ENCODE peak calls at places on chromosomes 4 and X, in seven cellular contexts. X is Panc1; W is transverse colon; H is heart right ventricle; A is tibial nerve; G is CD8-positive, alpha-beta T cell; T is spleen. M is an unnamed sample. For H3K36me3, the result is how much of the 10 kb centered on the place peaks cover.

GRCh38 chr4:21476753-21477152 is 471.8 kb downstream of the KCNIP4 start:
- DNase-seq in G (no peak), H (no peak), T (no peak), X (no peak), A (no peak), W (no peak), M (no peak)

GRCh38 chrX:39857780-39858179 is 240.0 kb downstream of the BCOR start:
- DNase-seq in A (no peak), G (no peak), X (no peak), H (no peak), W (no peak), T (no peak), M (no peak)

GRCh38 chr4:163331629-163332360 is 601 bp downstream of the NPY1R start:
- DNase-seq in A (no peak), G (no peak), X (no peak), W (peak), H (peak), T (peak), M (no peak)

GRCh38 chrX:133297284-133297683 is 79.1 kb upstream of the TFDP3 start:
- DNase-seq in X (no peak), A (no peak), G (no peak), W (no peak), T (no peak), H (no peak), M (peak)

GRCh38 chr4:7554885-7555284 is 120.2 kb upstream of the PSAPL1 start:
- DNase-seq in A (no peak), H (no peak), X (no peak), G (no peak), W (no peak), T (no peak), M (no peak)

GRCh38 chrX:72477787-72478186 is 94.9 kb downstream of the HDAC8 start:
- DNase-seq in X (no peak), G (no peak), W (no peak), T (no peak), H (no peak), A (no peak), M (no peak)

GRCh38 chrX:17922303-17922702 is 61.2 kb upstream of the RAI2 start:
- DNase-seq in G (no peak), H (no peak), X (no peak), T (no peak), A (no peak), W (peak), M (no peak)

GRCh38 chrX:34343001-34343400 is 210.9 kb upstream of the FAM47A start:
- DNase-seq in W (no peak), G (no peak), A (no peak), H (peak), X (no peak), T (no peak), M (no peak)

GRCh38 chrX:105495376-105495775 is 274.9 kb upstream of the TEX13A start:
- DNase-seq in A (no peak), X (no peak), H (no peak), G (no peak), T (no peak), W (no peak), M (no peak)

GRCh38 chr4:39231660-39232059 is 49.3 kb downstream of the WDR19 start:
- DNase-seq in A (no peak), G (no peak), X (no peak), T (no peak), H (no peak), W (no peak), M (no peak)

GRCh38 chrX:81874807-81875206 is 672.9 kb downstream of the SH3BGRL start:
- DNase-seq in A (no peak), G (no peak), T (no peak), X (no peak), H (no peak), W (no peak), M (no peak)

GRCh38 chr4:86506591-86506990 is 87.5 kb upstream of the PTPN13 start:
- DNase-seq in A (no peak), H (no peak), X (no peak), W (no peak), T (no peak), G (no peak), M (no peak)

GRCh38 chr4:81602853-81603252 is 131.1 kb upstream of the RASGEF1B start:
- DNase-seq in A (no peak), T (no peak), G (no peak), W (no peak), X (no peak), H (no peak), M (no peak)

GRCh38 chr4:81599646-81600231 is 128.0 kb upstream of the RASGEF1B start:
- DNase-seq in T (no peak), X (no peak), A (no peak), G (no peak), W (no peak), H (no peak), M (no peak)

GRCh38 chr4:81600511-81601269 is 129.0 kb upstream of the RASGEF1B start:
- DNase-seq in T (no peak), W (peak), A (no peak), H (peak), G (no peak), X (no peak), M (no peak)

GRCh38 chr4:81604683-81605082 is 133.0 kb upstream of the RASGEF1B start:
- DNase-seq in T (no peak), W (no peak), A (no peak), X (no peak), G (no peak), H (no peak), M (no peak)

GRCh38 chr4:81601270-81601694 is 129.6 kb upstream of the RASGEF1B start:
- DNase-seq in H (no peak), A (no peak), W (no peak), G (no peak), X (no peak), T (no peak), M (no peak)
- H3K4me3 ChIP-seq in H (no peak), A (no peak), W (no peak), G (no peak), X (no peak), T (no peak), M (no peak)

DNA sequence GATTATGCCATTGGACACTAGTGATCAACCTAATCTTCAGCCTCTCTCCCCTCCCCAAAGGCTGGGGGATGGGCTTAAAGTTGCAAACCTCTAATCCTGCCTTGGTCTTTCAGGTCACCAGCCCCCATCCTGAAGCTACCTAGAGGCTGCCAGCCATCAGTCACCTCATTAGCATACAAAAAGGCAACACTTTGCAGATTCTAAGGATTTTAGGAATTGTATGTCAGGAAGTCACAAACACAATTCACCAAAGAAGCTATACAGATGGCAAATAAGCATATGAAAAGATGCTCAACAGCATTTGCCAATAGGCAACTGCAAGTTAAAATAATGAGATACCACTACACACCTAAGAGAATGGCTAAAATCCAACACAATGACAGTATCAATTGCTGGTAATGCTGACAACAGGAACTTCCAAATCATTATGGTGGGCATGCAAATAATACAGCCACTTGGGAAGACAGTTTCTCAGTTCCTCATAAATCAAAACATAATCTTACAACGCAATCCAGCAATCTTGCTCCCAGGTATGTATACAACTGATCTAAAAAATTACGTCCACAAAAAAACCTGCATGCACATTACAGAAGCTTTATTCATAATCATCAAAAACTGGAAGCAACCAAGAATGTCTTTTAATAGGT is 9.0 kb upstream of the PIM2 start:
- DNase-seq in X (no peak), T (no peak), H (no peak), W (no peak), A (no peak), G (no peak), M (no peak)
- H3K36me3 ChIP-seq in X (under half), T (under half), H (half or more), W (under half), A (under half), G (under half), M (under half)

DNA sequence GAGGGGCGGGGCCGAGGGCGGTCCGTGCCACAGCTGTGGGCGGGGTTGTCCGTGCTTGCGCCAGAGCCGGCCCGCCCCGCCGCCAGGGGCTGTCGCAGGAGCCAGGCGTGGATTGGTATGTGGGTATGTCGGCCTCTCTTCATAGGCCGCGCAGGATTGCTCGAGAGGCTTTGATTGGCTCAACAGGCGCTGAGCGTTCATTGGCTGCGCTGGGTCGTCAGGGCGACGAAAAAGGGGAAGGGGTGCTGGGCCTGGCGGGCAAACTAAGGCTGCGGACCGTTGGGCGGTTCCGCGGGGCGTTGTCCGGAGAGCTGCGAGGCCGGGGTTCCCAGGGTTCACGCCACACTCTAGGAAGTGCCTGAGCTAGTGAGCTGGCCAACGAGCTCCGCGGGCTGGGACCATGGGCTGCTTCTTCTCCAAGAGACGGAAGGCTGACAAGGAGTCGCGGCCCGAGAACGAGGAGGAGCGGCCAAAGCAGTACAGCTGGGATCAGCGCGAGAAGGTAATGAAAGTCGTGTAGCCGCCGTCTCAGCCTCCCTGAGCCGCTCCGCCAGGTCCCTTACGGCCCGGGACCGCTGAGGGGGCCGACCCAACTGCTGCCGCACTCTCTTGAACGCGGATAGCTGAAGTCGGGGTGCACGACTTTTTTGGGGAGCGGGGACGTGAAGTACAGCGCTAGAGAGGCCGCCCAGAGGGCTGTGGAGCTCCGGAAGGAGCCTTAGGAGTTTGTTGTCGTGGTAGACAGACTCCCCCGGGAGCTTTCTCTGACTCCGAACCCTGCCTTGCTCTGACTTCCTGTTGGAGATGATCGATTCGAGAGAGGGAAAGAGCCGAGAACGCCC is at the start of gene RP2:
- DNase-seq in X (peak), W (peak), A (peak), T (peak), G (peak), H (peak), M (peak)
- TF ChIP-seq CTCF in X (no peak), W (peak), A (peak), T (peak), G (no peak), H (peak), M (no peak)

GRCh38 chrX:130118941-130119640 is 8.8 kb upstream of the ELF4 start:
- DNase-seq in H (no peak), W (no peak), G (no peak), X (no peak), T (no peak), A (no peak), M (no peak)
- H3K4me3 ChIP-seq in H (no peak), W (no peak), G (no peak), X (peak), T (no peak), A (no peak), M (no peak)

DNA sequence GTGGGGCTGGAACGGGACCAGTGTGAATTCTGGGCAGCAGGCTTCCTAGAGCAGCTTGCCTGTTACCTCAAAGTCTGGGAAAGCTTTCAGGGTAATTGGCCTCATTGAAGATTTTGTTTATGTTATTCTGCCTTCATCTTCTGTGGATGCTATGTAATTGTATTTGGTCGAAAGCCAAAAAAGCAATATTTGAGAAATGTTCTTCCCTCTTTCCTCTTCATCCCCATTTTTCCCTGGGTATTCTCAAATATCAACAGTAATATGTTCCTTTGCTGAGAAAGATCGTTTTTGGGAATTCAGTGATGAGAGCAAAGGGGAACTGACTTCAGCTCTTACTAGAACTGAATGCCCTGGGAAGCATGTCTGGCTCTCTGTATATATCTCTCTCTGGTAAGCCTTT is 13.0 kb downstream of the TMEM131L start:
- DNase-seq in W (no peak), A (no peak), X (no peak), G (no peak), T (no peak), H (no peak), M (no peak)
- H3K36me3 ChIP-seq in W (under half), A (under half), X (under half), G (under half), T (under half), H (under half), M (under half)

GRCh38 chr4:82892467-82892802 is 1.5 kb upstream of the SEC31A start:
- DNase-seq in G (no peak), T (no peak), X (no peak), A (no peak), H (no peak), W (no peak), M (no peak)
- TF ChIP-seq CTCF in G (no peak), T (no peak), X (no peak), A (no peak), H (no peak), W (no peak), M (no peak)

GRCh38 chr4:14878681-14879080 is 123.6 kb upstream of the CPEB2 start:
- DNase-seq in H (no peak), T (no peak), X (no peak), W (no peak), A (no peak), G (no peak), M (no peak)

GRCh38 chr4:14879643-14880042 is 122.6 kb upstream of the CPEB2 start:
- DNase-seq in X (no peak), G (no peak), W (no peak), A (no peak), T (no peak), H (no peak), M (no peak)

GRCh38 chr4:14887842-14888433 is 114.3 kb upstream of the CPEB2 start:
- DNase-seq in A (no peak), W (no peak), G (no peak), H (no peak), X (no peak), T (no peak), M (no peak)

GRCh38 chr4:14880805-14881204 is 121.5 kb upstream of the CPEB2 start:
- DNase-seq in H (no peak), T (no peak), X (no peak), G (no peak), A (no peak), W (no peak), M (no peak)

GRCh38 chr4:14883166-14883565 is 119.1 kb upstream of the CPEB2 start:
- DNase-seq in T (no peak), X (no peak), H (no peak), A (no peak), W (no peak), G (no peak), M (no peak)
- H3K4me3 ChIP-seq in T (no peak), X (no peak), H (no peak), A (no peak), W (no peak), G (no peak), M (no peak)

DNA sequence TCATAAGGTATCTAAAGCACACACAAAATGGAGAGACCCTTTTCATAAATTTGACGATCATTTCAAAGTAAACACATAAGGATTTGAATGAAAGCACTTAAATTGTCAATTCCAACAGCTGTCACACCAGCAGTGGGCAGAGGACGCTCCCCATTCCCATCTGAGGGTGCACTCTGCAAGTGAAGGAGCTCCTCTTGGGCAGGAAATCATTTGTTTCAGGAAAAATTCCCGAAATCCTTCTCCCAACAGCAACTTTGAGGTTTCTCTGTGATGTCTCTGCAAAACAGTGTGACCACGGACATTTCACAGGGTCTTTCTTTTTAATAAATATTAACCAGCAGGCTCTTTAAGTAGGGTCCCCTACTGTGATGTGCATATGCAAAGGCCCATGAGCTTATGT is 111.0 kb downstream of the EPHA5 start:
- DNase-seq in G (no peak), W (no peak), H (no peak), A (no peak), X (no peak), T (no peak), M (no peak)
- H3K36me3 ChIP-seq in G (under half), W (under half), H (under half), A (under half), X (under half), T (under half), M (under half)

GRCh38 chrX:25721564-25721963 is 416.6 kb upstream of the MAGEB18 start:
- DNase-seq in X (no peak), A (no peak), T (no peak), W (no peak), G (no peak), H (no peak), M (no peak)
- TF ChIP-seq CTCF in X (peak), A (no peak), T (no peak), W (no peak), G (no peak), H (peak), M (peak)